ENCODE peak calls at places on chromosomes 2 and 18, in four cellular contexts. D is colonic mucosa, F is H4, M is osteocyte. R is an unnamed sample.

GRCh38 chr2:204503869-204504268 is 41.4 kb upstream of the PARD3B start:
- DNase-seq in D (no peak), F (no peak), M (no peak), R (no peak)

GRCh38 chr2:216601632-216602409 is 31.4 kb upstream of the IGFBP2 start:
- DNase-seq in D (no peak), F (no peak), M (no peak), R (no peak)

GRCh38 chr2:5484868-5485267 is 207.3 kb upstream of the SOX11 start:
- DNase-seq in D (no peak), F (no peak), M (no peak), R (no peak)

GRCh38 chr2:111072220-111072871 is 48.4 kb upstream of the BCL2L11 start:
- DNase-seq in D (no peak), F (peak; percentile 56), M (no peak), R (peak; percentile 87)

GRCh38 chr2:45925636-45926350 is 274.3 kb downstream of the PRKCE start:
- DNase-seq in D (no peak), F (no peak), M (no peak), R (no peak)

GRCh38 chr2:26469092-26469710 is 8.7 kb downstream of the OTOF start:
- DNase-seq in D (peak; percentile 76), F (peak; percentile 42), M (no peak), R (peak; percentile 56)

GRCh38 chr2:18701981-18702380 is 112.6 kb upstream of the NT5C1B start:
- DNase-seq in D (no peak), F (no peak), M (no peak), R (no peak)

GRCh38 chr2:120465701-120465988 is 119.7 kb downstream of the INHBB start:
- DNase-seq in D (no peak), F (no peak), M (no peak), R (no peak)

GRCh38 chr18:55152801-55153200 is 193.5 kb upstream of the CCDC68 start:
- DNase-seq in D (no peak), F (no peak), M (no peak), R (no peak)

GRCh38 chr18:61770279-61770678 is 122.5 kb downstream of the RNF152 start:
- DNase-seq in D (no peak), F (no peak), M (no peak), R (no peak)

GRCh38 chr18:49754866-49755265 is 58.5 kb downstream of the ACAA2 start:
- DNase-seq in D (no peak), F (no peak), M (no peak), R (no peak)

GRCh38 chr2:122451040-122451439 is 695.6 kb downstream of the TSN start:
- DNase-seq in D (no peak), F (peak; percentile 22), M (no peak), R (peak; percentile 19)

R was measured in foreskin melanocyte.